ENCODE peak calls at places on chromosomes 6 and 20, in five cellular contexts. One of them, this sample, is unnamed.

GRCh38 chr6:116564921-116565872 is 6.1 kb upstream of the RWDD1 start:
- DNase-seq in M059J: peak
- DNase-seq in T follicular helper cell: no peak
- DNase-seq in activated naive CD8-positive, alpha-beta T cell treated with anti-CD3 and anti-CD28 coated beads for 36 hours: peak
- DNase-seq in fibroblast of lung: no peak
- DNase-seq in this sample: no peak

GRCh38 chr20:31666258-31667042 is 28.7 kb downstream of the COX4I2 start:
- DNase-seq in M059J: no peak
- DNase-seq in fibroblast of lung: peak
- DNase-seq in T follicular helper cell: no peak
- DNase-seq in activated naive CD8-positive, alpha-beta T cell treated with anti-CD3 and anti-CD28 coated beads for 36 hours: no peak
- DNase-seq in this sample: no peak

GRCh38 chr20:49478754-49479689 is 3.4 kb downstream of the KCNB1 start:
- DNase-seq in fibroblast of lung: no peak
- DNase-seq in T follicular helper cell: no peak
- DNase-seq in M059J: no peak
- DNase-seq in activated naive CD8-positive, alpha-beta T cell treated with anti-CD3 and anti-CD28 coated beads for 36 hours: no peak
- DNase-seq in this sample: no peak

GRCh38 chr6:156564128-156564806 is 212.9 kb upstream of the ARID1B start:
- DNase-seq in fibroblast of lung: peak
- DNase-seq in activated naive CD8-positive, alpha-beta T cell treated with anti-CD3 and anti-CD28 coated beads for 36 hours: peak
- DNase-seq in T follicular helper cell: peak
- DNase-seq in M059J: peak
- DNase-seq in this sample: peak

GRCh38 chr6:2695464-2696095 is 55.1 kb downstream of the MYLK4 start:
- DNase-seq in activated naive CD8-positive, alpha-beta T cell treated with anti-CD3 and anti-CD28 coated beads for 36 hours: no peak
- DNase-seq in T follicular helper cell: no peak
- DNase-seq in fibroblast of lung: peak
- DNase-seq in M059J: peak
- DNase-seq in this sample: no peak

GRCh38 chr6:125872259-125872921 is 81.6 kb downstream of the NCOA7 start:
- DNase-seq in activated naive CD8-positive, alpha-beta T cell treated with anti-CD3 and anti-CD28 coated beads for 36 hours: no peak
- DNase-seq in fibroblast of lung: no peak
- DNase-seq in T follicular helper cell: no peak
- DNase-seq in M059J: peak
- DNase-seq in this sample: no peak

GRCh38 chr6:154258064-154258757 is 98.4 kb downstream of the IPCEF1 start:
- DNase-seq in T follicular helper cell: no peak
- DNase-seq in fibroblast of lung: no peak
- DNase-seq in M059J: no peak
- DNase-seq in activated naive CD8-positive, alpha-beta T cell treated with anti-CD3 and anti-CD28 coated beads for 36 hours: no peak
- DNase-seq in this sample: no peak

GRCh38 chr6:165621950-165622349 is 41.1 kb downstream of the PDE10A start:
- DNase-seq in fibroblast of lung: no peak
- DNase-seq in M059J: no peak
- DNase-seq in T follicular helper cell: no peak
- DNase-seq in activated naive CD8-positive, alpha-beta T cell treated with anti-CD3 and anti-CD28 coated beads for 36 hours: no peak
- DNase-seq in this sample: no peak

GRCh38 chr20:51310216-51310615 is 232.3 kb downstream of the NFATC2 start:
- DNase-seq in activated naive CD8-positive, alpha-beta T cell treated with anti-CD3 and anti-CD28 coated beads for 36 hours: no peak
- DNase-seq in fibroblast of lung: no peak
- DNase-seq in T follicular helper cell: no peak
- DNase-seq in M059J: no peak
- DNase-seq in this sample: no peak

GRCh38 chr6:121482004-121482693 is 46.7 kb downstream of the GJA1 start:
- DNase-seq in fibroblast of lung: peak
- DNase-seq in T follicular helper cell: no peak
- DNase-seq in activated naive CD8-positive, alpha-beta T cell treated with anti-CD3 and anti-CD28 coated beads for 36 hours: no peak
- DNase-seq in M059J: peak
- DNase-seq in this sample: no peak

GRCh38 chr6:36269834-36270705 is at the start of gene PNPLA1:
- DNase-seq in fibroblast of lung: no peak
- DNase-seq in T follicular helper cell: no peak
- DNase-seq in M059J: peak
- DNase-seq in activated naive CD8-positive, alpha-beta T cell treated with anti-CD3 and anti-CD28 coated beads for 36 hours: no peak
- DNase-seq in this sample: no peak

GRCh38 chr6:60687085-60687484 is 1598.9 kb downstream of the KHDRBS2 start:
- DNase-seq in M059J: no peak
- DNase-seq in fibroblast of lung: no peak
- DNase-seq in T follicular helper cell: no peak
- DNase-seq in activated naive CD8-positive, alpha-beta T cell treated with anti-CD3 and anti-CD28 coated beads for 36 hours: no peak
- DNase-seq in this sample: no peak

GRCh38 chr6:136784271-136784664 is 8.0 kb downstream of the MAP3K5 start:
- DNase-seq in fibroblast of lung: no peak
- DNase-seq in activated naive CD8-positive, alpha-beta T cell treated with anti-CD3 and anti-CD28 coated beads for 36 hours: no peak
- DNase-seq in T follicular helper cell: no peak
- DNase-seq in M059J: no peak
- DNase-seq in this sample: no peak

GRCh38 chr6:157859775-157860504 is 36.9 kb downstream of the SNX9 start:
- DNase-seq in T follicular helper cell: no peak
- DNase-seq in M059J: peak
- DNase-seq in activated naive CD8-positive, alpha-beta T cell treated with anti-CD3 and anti-CD28 coated beads for 36 hours: no peak
- DNase-seq in fibroblast of lung: no peak
- DNase-seq in this sample: no peak

GRCh38 chr6:56714273-56714672 is 71.6 kb upstream of the DST start:
- DNase-seq in M059J: peak
- DNase-seq in fibroblast of lung: no peak
- DNase-seq in activated naive CD8-positive, alpha-beta T cell treated with anti-CD3 and anti-CD28 coated beads for 36 hours: no peak
- DNase-seq in T follicular helper cell: no peak
- DNase-seq in this sample: no peak

GRCh38 chr20:57317789-57318371 is 11.7 kb upstream of the SPO11 start:
- DNase-seq in M059J: no peak
- DNase-seq in fibroblast of lung: no peak
- DNase-seq in activated naive CD8-positive, alpha-beta T cell treated with anti-CD3 and anti-CD28 coated beads for 36 hours: no peak
- DNase-seq in T follicular helper cell: no peak
- DNase-seq in this sample: no peak

GRCh38 chr6:170552765-170553685 is at the start of gene PSMB1:
- DNase-seq in activated naive CD8-positive, alpha-beta T cell treated with anti-CD3 and anti-CD28 coated beads for 36 hours: peak
- DNase-seq in T follicular helper cell: peak
- DNase-seq in M059J: peak
- DNase-seq in fibroblast of lung: peak
- DNase-seq in this sample: peak

GRCh38 chr20:60255866-60256265 is 297.6 kb downstream of the CDH26 start:
- DNase-seq in activated naive CD8-positive, alpha-beta T cell treated with anti-CD3 and anti-CD28 coated beads for 36 hours: no peak
- DNase-seq in M059J: peak
- DNase-seq in fibroblast of lung: no peak
- DNase-seq in T follicular helper cell: no peak
- DNase-seq in this sample: no peak

GRCh38 chr6:151205971-151206600 is 33.7 kb upstream of the AKAP12 start:
- DNase-seq in fibroblast of lung: no peak
- DNase-seq in T follicular helper cell: no peak
- DNase-seq in M059J: no peak
- DNase-seq in activated naive CD8-positive, alpha-beta T cell treated with anti-CD3 and anti-CD28 coated beads for 36 hours: no peak
- DNase-seq in this sample: no peak

GRCh38 chr6:11727995-11728961 is 50.3 kb downstream of the ADTRP start:
- DNase-seq in T follicular helper cell: no peak
- DNase-seq in activated naive CD8-positive, alpha-beta T cell treated with anti-CD3 and anti-CD28 coated beads for 36 hours: peak
- DNase-seq in fibroblast of lung: no peak
- DNase-seq in M059J: no peak
- DNase-seq in this sample: no peak

GRCh38 chr20:33209789-33210188 is 7.4 kb upstream of the BPIFA3 start:
- DNase-seq in activated naive CD8-positive, alpha-beta T cell treated with anti-CD3 and anti-CD28 coated beads for 36 hours: peak
- DNase-seq in T follicular helper cell: peak
- DNase-seq in fibroblast of lung: peak
- DNase-seq in M059J: peak
- DNase-seq in this sample: peak